ENCODE peak calls at places on chromosomes 2 and 18, in nine cellular contexts. One of them, this sample, is unnamed.

GRCh38 chr2:71898375-71898774 is 249.3 kb downstream of the CYP26B1 start:
- DNase-seq in PC-3: no peak
- DNase-seq in activated CD4-positive, alpha-beta T cell treated with anti-CD3 and anti-CD28 coated beads, Interleukin-2, amount 50 U/mL, for 1 hour: no peak
- DNase-seq in AG10803: no peak
- DNase-seq in Daoy: no peak
- DNase-seq in stimulated activated CD4-positive, alpha-beta T cell treated with anti-CD3 and anti-CD28 coated beads, Interleukin-4, amount 100 ng/mL, for 1 hour: no peak
- DNase-seq in germinal center: no peak
- DNase-seq in IMR-90: no peak
- DNase-seq in endothelial cell: no peak
- DNase-seq in this sample: no peak

GRCh38 chr2:47223980-47224379 is 68.9 kb upstream of the STPG4 start:
- DNase-seq in AG10803: no peak
- DNase-seq in PC-3: no peak
- DNase-seq in activated CD4-positive, alpha-beta T cell treated with anti-CD3 and anti-CD28 coated beads, Interleukin-2, amount 50 U/mL, for 1 hour: no peak
- DNase-seq in stimulated activated CD4-positive, alpha-beta T cell treated with anti-CD3 and anti-CD28 coated beads, Interleukin-4, amount 100 ng/mL, for 1 hour: no peak
- DNase-seq in IMR-90: peak
- DNase-seq in germinal center: no peak
- DNase-seq in endothelial cell: no peak
- DNase-seq in Daoy: peak
- DNase-seq in this sample: no peak

GRCh38 chr2:127535941-127536340 is 458 bp downstream of the MYO7B start:
- DNase-seq in germinal center: no peak
- DNase-seq in IMR-90: no peak
- DNase-seq in endothelial cell: no peak
- DNase-seq in AG10803: no peak
- DNase-seq in Daoy: no peak
- DNase-seq in stimulated activated CD4-positive, alpha-beta T cell treated with anti-CD3 and anti-CD28 coated beads, Interleukin-4, amount 100 ng/mL, for 1 hour: no peak
- DNase-seq in activated CD4-positive, alpha-beta T cell treated with anti-CD3 and anti-CD28 coated beads, Interleukin-2, amount 50 U/mL, for 1 hour: no peak
- DNase-seq in PC-3: no peak
- DNase-seq in this sample: no peak

GRCh38 chr2:238345286-238345968 is 25.1 kb downstream of the TRAF3IP1 start:
- DNase-seq in germinal center: no peak
- DNase-seq in Daoy: no peak
- DNase-seq in PC-3: no peak
- DNase-seq in endothelial cell: no peak
- DNase-seq in AG10803: no peak
- DNase-seq in activated CD4-positive, alpha-beta T cell treated with anti-CD3 and anti-CD28 coated beads, Interleukin-2, amount 50 U/mL, for 1 hour: no peak
- DNase-seq in IMR-90: no peak
- DNase-seq in stimulated activated CD4-positive, alpha-beta T cell treated with anti-CD3 and anti-CD28 coated beads, Interleukin-4, amount 100 ng/mL, for 1 hour: no peak
- DNase-seq in this sample: no peak

GRCh38 chr2:222341328-222341727 is 42.5 kb upstream of the PAX3 start:
- DNase-seq in PC-3: no peak
- DNase-seq in Daoy: no peak
- DNase-seq in IMR-90: no peak
- DNase-seq in stimulated activated CD4-positive, alpha-beta T cell treated with anti-CD3 and anti-CD28 coated beads, Interleukin-4, amount 100 ng/mL, for 1 hour: no peak
- DNase-seq in activated CD4-positive, alpha-beta T cell treated with anti-CD3 and anti-CD28 coated beads, Interleukin-2, amount 50 U/mL, for 1 hour: no peak
- DNase-seq in germinal center: no peak
- DNase-seq in AG10803: no peak
- DNase-seq in endothelial cell: no peak
- DNase-seq in this sample: no peak

GRCh38 chr2:196170202-196170680 is 1.1 kb downstream of the STK17B start:
- DNase-seq in AG10803: peak
- DNase-seq in germinal center: no peak
- DNase-seq in stimulated activated CD4-positive, alpha-beta T cell treated with anti-CD3 and anti-CD28 coated beads, Interleukin-4, amount 100 ng/mL, for 1 hour: no peak
- DNase-seq in PC-3: peak
- DNase-seq in activated CD4-positive, alpha-beta T cell treated with anti-CD3 and anti-CD28 coated beads, Interleukin-2, amount 50 U/mL, for 1 hour: peak
- DNase-seq in Daoy: peak
- DNase-seq in IMR-90: peak
- DNase-seq in endothelial cell: no peak
- DNase-seq in this sample: peak

GRCh38 chr2:30257266-30258214 is 26.2 kb downstream of the LBH start:
- DNase-seq in germinal center: no peak
- DNase-seq in endothelial cell: no peak
- DNase-seq in IMR-90: no peak
- DNase-seq in Daoy: no peak
- DNase-seq in AG10803: no peak
- DNase-seq in PC-3: no peak
- DNase-seq in stimulated activated CD4-positive, alpha-beta T cell treated with anti-CD3 and anti-CD28 coated beads, Interleukin-4, amount 100 ng/mL, for 1 hour: no peak
- DNase-seq in activated CD4-positive, alpha-beta T cell treated with anti-CD3 and anti-CD28 coated beads, Interleukin-2, amount 50 U/mL, for 1 hour: no peak
- DNase-seq in this sample: no peak

GRCh38 chr2:239930378-239930777 is 94.8 kb downstream of the NDUFA10 start:
- DNase-seq in Daoy: no peak
- DNase-seq in germinal center: no peak
- DNase-seq in PC-3: no peak
- DNase-seq in IMR-90: no peak
- DNase-seq in AG10803: no peak
- DNase-seq in stimulated activated CD4-positive, alpha-beta T cell treated with anti-CD3 and anti-CD28 coated beads, Interleukin-4, amount 100 ng/mL, for 1 hour: no peak
- DNase-seq in endothelial cell: peak
- DNase-seq in activated CD4-positive, alpha-beta T cell treated with anti-CD3 and anti-CD28 coated beads, Interleukin-2, amount 50 U/mL, for 1 hour: no peak
- DNase-seq in this sample: no peak

GRCh38 chr2:84888401-84889276 is 7.8 kb upstream of the TRABD2A start:
- DNase-seq in Daoy: peak
- DNase-seq in stimulated activated CD4-positive, alpha-beta T cell treated with anti-CD3 and anti-CD28 coated beads, Interleukin-4, amount 100 ng/mL, for 1 hour: peak
- DNase-seq in AG10803: peak
- DNase-seq in activated CD4-positive, alpha-beta T cell treated with anti-CD3 and anti-CD28 coated beads, Interleukin-2, amount 50 U/mL, for 1 hour: peak
- DNase-seq in IMR-90: peak
- DNase-seq in endothelial cell: no peak
- DNase-seq in germinal center: peak
- DNase-seq in PC-3: no peak
- DNase-seq in this sample: no peak

GRCh38 chr2:216691210-216691741 is 4.1 kb downstream of the IGFBP5 start:
- DNase-seq in PC-3: peak
- DNase-seq in activated CD4-positive, alpha-beta T cell treated with anti-CD3 and anti-CD28 coated beads, Interleukin-2, amount 50 U/mL, for 1 hour: no peak
- DNase-seq in germinal center: no peak
- DNase-seq in IMR-90: peak
- DNase-seq in endothelial cell: no peak
- DNase-seq in Daoy: peak
- DNase-seq in AG10803: peak
- DNase-seq in stimulated activated CD4-positive, alpha-beta T cell treated with anti-CD3 and anti-CD28 coated beads, Interleukin-4, amount 100 ng/mL, for 1 hour: no peak
- DNase-seq in this sample: peak

GRCh38 chr2:232300894-232301387 is 77.6 kb upstream of the ALPP start:
- DNase-seq in IMR-90: peak
- DNase-seq in endothelial cell: no peak
- DNase-seq in Daoy: no peak
- DNase-seq in stimulated activated CD4-positive, alpha-beta T cell treated with anti-CD3 and anti-CD28 coated beads, Interleukin-4, amount 100 ng/mL, for 1 hour: no peak
- DNase-seq in germinal center: no peak
- DNase-seq in PC-3: peak
- DNase-seq in AG10803: no peak
- DNase-seq in activated CD4-positive, alpha-beta T cell treated with anti-CD3 and anti-CD28 coated beads, Interleukin-2, amount 50 U/mL, for 1 hour: no peak
- DNase-seq in this sample: no peak

GRCh38 chr2:240463866-240464481 is 28.5 kb downstream of the GPC1 start:
- DNase-seq in IMR-90: no peak
- DNase-seq in PC-3: no peak
- DNase-seq in AG10803: no peak
- DNase-seq in activated CD4-positive, alpha-beta T cell treated with anti-CD3 and anti-CD28 coated beads, Interleukin-2, amount 50 U/mL, for 1 hour: no peak
- DNase-seq in germinal center: no peak
- DNase-seq in endothelial cell: no peak
- DNase-seq in stimulated activated CD4-positive, alpha-beta T cell treated with anti-CD3 and anti-CD28 coated beads, Interleukin-4, amount 100 ng/mL, for 1 hour: peak
- DNase-seq in Daoy: no peak
- DNase-seq in this sample: no peak

GRCh38 chr2:235287369-235287722 is 206.5 kb upstream of the AGAP1 start:
- DNase-seq in stimulated activated CD4-positive, alpha-beta T cell treated with anti-CD3 and anti-CD28 coated beads, Interleukin-4, amount 100 ng/mL, for 1 hour: no peak
- DNase-seq in endothelial cell: no peak
- DNase-seq in PC-3: no peak
- DNase-seq in germinal center: no peak
- DNase-seq in Daoy: no peak
- DNase-seq in activated CD4-positive, alpha-beta T cell treated with anti-CD3 and anti-CD28 coated beads, Interleukin-2, amount 50 U/mL, for 1 hour: no peak
- DNase-seq in AG10803: no peak
- DNase-seq in IMR-90: peak
- DNase-seq in this sample: no peak

GRCh38 chr2:71852141-71852711 is 295.4 kb downstream of the CYP26B1 start:
- DNase-seq in endothelial cell: no peak
- DNase-seq in Daoy: no peak
- DNase-seq in germinal center: no peak
- DNase-seq in AG10803: peak
- DNase-seq in PC-3: no peak
- DNase-seq in activated CD4-positive, alpha-beta T cell treated with anti-CD3 and anti-CD28 coated beads, Interleukin-2, amount 50 U/mL, for 1 hour: no peak
- DNase-seq in stimulated activated CD4-positive, alpha-beta T cell treated with anti-CD3 and anti-CD28 coated beads, Interleukin-4, amount 100 ng/mL, for 1 hour: no peak
- DNase-seq in IMR-90: no peak
- DNase-seq in this sample: peak

GRCh38 chr2:174600349-174600748 is 2.7 kb upstream of the WIPF1 start:
- DNase-seq in AG10803: no peak
- DNase-seq in stimulated activated CD4-positive, alpha-beta T cell treated with anti-CD3 and anti-CD28 coated beads, Interleukin-4, amount 100 ng/mL, for 1 hour: no peak
- DNase-seq in PC-3: no peak
- DNase-seq in endothelial cell: no peak
- DNase-seq in germinal center: peak
- DNase-seq in IMR-90: no peak
- DNase-seq in Daoy: no peak
- DNase-seq in activated CD4-positive, alpha-beta T cell treated with anti-CD3 and anti-CD28 coated beads, Interleukin-2, amount 50 U/mL, for 1 hour: no peak
- DNase-seq in this sample: no peak

GRCh38 chr2:221572821-221573429 is 821 bp upstream of the EPHA4 start:
- DNase-seq in activated CD4-positive, alpha-beta T cell treated with anti-CD3 and anti-CD28 coated beads, Interleukin-2, amount 50 U/mL, for 1 hour: peak
- DNase-seq in germinal center: peak
- DNase-seq in stimulated activated CD4-positive, alpha-beta T cell treated with anti-CD3 and anti-CD28 coated beads, Interleukin-4, amount 100 ng/mL, for 1 hour: peak
- DNase-seq in AG10803: peak
- DNase-seq in IMR-90: peak
- DNase-seq in PC-3: peak
- DNase-seq in endothelial cell: peak
- DNase-seq in Daoy: peak
- DNase-seq in this sample: peak

GRCh38 chr2:105796791-105797190 is 52.1 kb downstream of the NCK2 start:
- DNase-seq in activated CD4-positive, alpha-beta T cell treated with anti-CD3 and anti-CD28 coated beads, Interleukin-2, amount 50 U/mL, for 1 hour: no peak
- DNase-seq in PC-3: no peak
- DNase-seq in AG10803: peak
- DNase-seq in Daoy: no peak
- DNase-seq in endothelial cell: no peak
- DNase-seq in germinal center: no peak
- DNase-seq in IMR-90: no peak
- DNase-seq in stimulated activated CD4-positive, alpha-beta T cell treated with anti-CD3 and anti-CD28 coated beads, Interleukin-4, amount 100 ng/mL, for 1 hour: no peak
- DNase-seq in this sample: no peak

GRCh38 chr2:221488134-221488807 is 83.8 kb downstream of the EPHA4 start:
- DNase-seq in IMR-90: no peak
- DNase-seq in stimulated activated CD4-positive, alpha-beta T cell treated with anti-CD3 and anti-CD28 coated beads, Interleukin-4, amount 100 ng/mL, for 1 hour: no peak
- DNase-seq in Daoy: no peak
- DNase-seq in germinal center: no peak
- DNase-seq in PC-3: no peak
- DNase-seq in activated CD4-positive, alpha-beta T cell treated with anti-CD3 and anti-CD28 coated beads, Interleukin-2, amount 50 U/mL, for 1 hour: no peak
- DNase-seq in endothelial cell: no peak
- DNase-seq in AG10803: no peak
- DNase-seq in this sample: no peak

GRCh38 chr2:66851449-66851872 is 416.5 kb downstream of the MEIS1 start:
- DNase-seq in IMR-90: peak
- DNase-seq in activated CD4-positive, alpha-beta T cell treated with anti-CD3 and anti-CD28 coated beads, Interleukin-2, amount 50 U/mL, for 1 hour: no peak
- DNase-seq in stimulated activated CD4-positive, alpha-beta T cell treated with anti-CD3 and anti-CD28 coated beads, Interleukin-4, amount 100 ng/mL, for 1 hour: no peak
- DNase-seq in germinal center: no peak
- DNase-seq in PC-3: peak
- DNase-seq in endothelial cell: no peak
- DNase-seq in Daoy: peak
- DNase-seq in AG10803: peak
- DNase-seq in this sample: no peak

GRCh38 chr2:25912851-25913695 is 34.8 kb upstream of the ASXL2 start:
- DNase-seq in Daoy: no peak
- DNase-seq in IMR-90: peak
- DNase-seq in stimulated activated CD4-positive, alpha-beta T cell treated with anti-CD3 and anti-CD28 coated beads, Interleukin-4, amount 100 ng/mL, for 1 hour: no peak
- DNase-seq in PC-3: peak
- DNase-seq in endothelial cell: no peak
- DNase-seq in AG10803: peak
- DNase-seq in activated CD4-positive, alpha-beta T cell treated with anti-CD3 and anti-CD28 coated beads, Interleukin-2, amount 50 U/mL, for 1 hour: no peak
- DNase-seq in germinal center: no peak
- DNase-seq in this sample: peak

GRCh38 chr2:109423556-109424359 is 190.0 kb downstream of the SEPTIN10 start:
- DNase-seq in activated CD4-positive, alpha-beta T cell treated with anti-CD3 and anti-CD28 coated beads, Interleukin-2, amount 50 U/mL, for 1 hour: no peak
- DNase-seq in PC-3: no peak
- DNase-seq in endothelial cell: no peak
- DNase-seq in Daoy: peak
- DNase-seq in germinal center: no peak
- DNase-seq in IMR-90: no peak
- DNase-seq in stimulated activated CD4-positive, alpha-beta T cell treated with anti-CD3 and anti-CD28 coated beads, Interleukin-4, amount 100 ng/mL, for 1 hour: no peak
- DNase-seq in AG10803: no peak
- DNase-seq in this sample: no peak

GRCh38 chr2:220279372-220279771 is 651.9 kb downstream of the SLC4A3 start:
- DNase-seq in germinal center: no peak
- DNase-seq in AG10803: peak
- DNase-seq in Daoy: peak
- DNase-seq in IMR-90: peak
- DNase-seq in PC-3: peak
- DNase-seq in activated CD4-positive, alpha-beta T cell treated with anti-CD3 and anti-CD28 coated beads, Interleukin-2, amount 50 U/mL, for 1 hour: no peak
- DNase-seq in stimulated activated CD4-positive, alpha-beta T cell treated with anti-CD3 and anti-CD28 coated beads, Interleukin-4, amount 100 ng/mL, for 1 hour: no peak
- DNase-seq in endothelial cell: no peak
- DNase-seq in this sample: no peak

GRCh38 chr2:233115761-233116160 is 55.6 kb downstream of the INPP5D start:
- DNase-seq in AG10803: no peak
- DNase-seq in germinal center: peak
- DNase-seq in Daoy: no peak
- DNase-seq in stimulated activated CD4-positive, alpha-beta T cell treated with anti-CD3 and anti-CD28 coated beads, Interleukin-4, amount 100 ng/mL, for 1 hour: no peak
- DNase-seq in PC-3: no peak
- DNase-seq in IMR-90: no peak
- DNase-seq in activated CD4-positive, alpha-beta T cell treated with anti-CD3 and anti-CD28 coated beads, Interleukin-2, amount 50 U/mL, for 1 hour: no peak
- DNase-seq in endothelial cell: no peak
- DNase-seq in this sample: no peak

GRCh38 chr18:9683418-9684396 is 24.4 kb upstream of the RAB31 start:
- DNase-seq in IMR-90: peak
- DNase-seq in endothelial cell: peak
- DNase-seq in PC-3: peak
- DNase-seq in stimulated activated CD4-positive, alpha-beta T cell treated with anti-CD3 and anti-CD28 coated beads, Interleukin-4, amount 100 ng/mL, for 1 hour: no peak
- DNase-seq in AG10803: peak
- DNase-seq in Daoy: peak
- DNase-seq in activated CD4-positive, alpha-beta T cell treated with anti-CD3 and anti-CD28 coated beads, Interleukin-2, amount 50 U/mL, for 1 hour: no peak
- DNase-seq in germinal center: no peak
- DNase-seq in this sample: peak

GRCh38 chr2:17475285-17475684 is 43.0 kb downstream of the RAD51AP2 start:
- DNase-seq in Daoy: no peak
- DNase-seq in AG10803: no peak
- DNase-seq in germinal center: no peak
- DNase-seq in stimulated activated CD4-positive, alpha-beta T cell treated with anti-CD3 and anti-CD28 coated beads, Interleukin-4, amount 100 ng/mL, for 1 hour: no peak
- DNase-seq in PC-3: no peak
- DNase-seq in activated CD4-positive, alpha-beta T cell treated with anti-CD3 and anti-CD28 coated beads, Interleukin-2, amount 50 U/mL, for 1 hour: no peak
- DNase-seq in IMR-90: no peak
- DNase-seq in endothelial cell: no peak
- DNase-seq in this sample: no peak

GRCh38 chr2:42998721-42999120 is 206.3 kb upstream of the HAAO start:
- DNase-seq in Daoy: no peak
- DNase-seq in stimulated activated CD4-positive, alpha-beta T cell treated with anti-CD3 and anti-CD28 coated beads, Interleukin-4, amount 100 ng/mL, for 1 hour: no peak
- DNase-seq in endothelial cell: no peak
- DNase-seq in IMR-90: no peak
- DNase-seq in activated CD4-positive, alpha-beta T cell treated with anti-CD3 and anti-CD28 coated beads, Interleukin-2, amount 50 U/mL, for 1 hour: no peak
- DNase-seq in PC-3: no peak
- DNase-seq in AG10803: no peak
- DNase-seq in germinal center: no peak
- DNase-seq in this sample: no peak